ENCODE peak calls at places on chromosome 3, in eight cellular contexts. One of them, this sample, is unnamed.

GRCh38 chr3:66729685-66730393 is 229.0 kb upstream of the LRIG1 start:
- DNase-seq in A549: no peak
- DNase-seq in kidney: no peak
- DNase-seq in HFF-Myc: no peak
- DNase-seq in psoas muscle: no peak
- DNase-seq in epithelial cell of esophagus: no peak
- DNase-seq in tibial artery: no peak
- DNase-seq in OCI-LY7: no peak
- DNase-seq in this sample: no peak

GRCh38 chr3:172519740-172520139 is 3.5 kb downstream of the TNFSF10 start:
- DNase-seq in A549: no peak
- DNase-seq in kidney: no peak
- DNase-seq in HFF-Myc: no peak
- DNase-seq in psoas muscle: no peak
- DNase-seq in epithelial cell of esophagus: peak
- DNase-seq in tibial artery: no peak
- DNase-seq in OCI-LY7: no peak
- DNase-seq in this sample: no peak

GRCh38 chr3:54433846-54434245 is 311.5 kb downstream of the CACNA2D3 start:
- DNase-seq in A549: peak
- DNase-seq in kidney: no peak
- DNase-seq in HFF-Myc: no peak
- DNase-seq in psoas muscle: no peak
- DNase-seq in epithelial cell of esophagus: no peak
- DNase-seq in tibial artery: no peak
- DNase-seq in OCI-LY7: no peak
- DNase-seq in this sample: no peak

GRCh38 chr3:153166206-153166605 is 4.2 kb downstream of the RAP2B start:
- DNase-seq in A549: no peak
- DNase-seq in kidney: no peak
- DNase-seq in HFF-Myc: no peak
- DNase-seq in psoas muscle: no peak
- DNase-seq in epithelial cell of esophagus: peak
- DNase-seq in tibial artery: no peak
- DNase-seq in OCI-LY7: no peak
- DNase-seq in this sample: no peak

GRCh38 chr3:17195192-17195611 is 310.4 kb downstream of the PLCL2 start:
- DNase-seq in A549: no peak
- DNase-seq in kidney: no peak
- DNase-seq in HFF-Myc: no peak
- DNase-seq in psoas muscle: no peak
- DNase-seq in epithelial cell of esophagus: no peak
- DNase-seq in tibial artery: no peak
- DNase-seq in OCI-LY7: peak
- DNase-seq in this sample: no peak

GRCh38 chr3:173221010-173221409 is 80.0 kb upstream of the SPATA16 start:
- DNase-seq in A549: peak
- DNase-seq in kidney: no peak
- DNase-seq in HFF-Myc: peak
- DNase-seq in psoas muscle: no peak
- DNase-seq in epithelial cell of esophagus: peak
- DNase-seq in tibial artery: no peak
- DNase-seq in OCI-LY7: peak
- DNase-seq in this sample: no peak

GRCh38 chr3:49750056-49750455 is 26.3 kb upstream of the GMPPB start:
- DNase-seq in A549: no peak
- DNase-seq in kidney: no peak
- DNase-seq in HFF-Myc: no peak
- DNase-seq in psoas muscle: no peak
- DNase-seq in epithelial cell of esophagus: no peak
- DNase-seq in tibial artery: no peak
- DNase-seq in OCI-LY7: no peak
- DNase-seq in this sample: no peak

GRCh38 chr3:60281970-60282369 is 969.3 kb downstream of the FHIT start:
- DNase-seq in A549: no peak
- DNase-seq in kidney: no peak
- DNase-seq in HFF-Myc: no peak
- DNase-seq in psoas muscle: no peak
- DNase-seq in epithelial cell of esophagus: no peak
- DNase-seq in tibial artery: no peak
- DNase-seq in OCI-LY7: no peak
- DNase-seq in this sample: no peak

GRCh38 chr3:9361691-9362388 is 1.0 kb upstream of the THUMPD3 start:
- DNase-seq in A549: no peak
- DNase-seq in kidney: no peak
- DNase-seq in HFF-Myc: no peak
- DNase-seq in psoas muscle: no peak
- DNase-seq in epithelial cell of esophagus: no peak
- DNase-seq in tibial artery: no peak
- DNase-seq in OCI-LY7: no peak
- DNase-seq in this sample: no peak

GRCh38 chr3:134376385-134376765 is 2.1 kb upstream of the AMOTL2 start:
- DNase-seq in A549: no peak
- DNase-seq in kidney: peak
- DNase-seq in HFF-Myc: no peak
- DNase-seq in psoas muscle: no peak
- DNase-seq in epithelial cell of esophagus: no peak
- DNase-seq in tibial artery: peak
- DNase-seq in OCI-LY7: no peak
- DNase-seq in this sample: peak

GRCh38 chr3:188749010-188749617 is 422.7 kb upstream of the TPRG1 start:
- DNase-seq in A549: peak
- DNase-seq in kidney: no peak
- DNase-seq in HFF-Myc: no peak
- DNase-seq in psoas muscle: no peak
- DNase-seq in epithelial cell of esophagus: peak
- DNase-seq in tibial artery: no peak
- DNase-seq in OCI-LY7: peak
- DNase-seq in this sample: no peak

GRCh38 chr3:191696356-191696755 is 235.4 kb downstream of the PYDC2 start:
- DNase-seq in A549: no peak
- DNase-seq in kidney: no peak
- DNase-seq in HFF-Myc: no peak
- DNase-seq in psoas muscle: no peak
- DNase-seq in epithelial cell of esophagus: no peak
- DNase-seq in tibial artery: no peak
- DNase-seq in OCI-LY7: no peak
- DNase-seq in this sample: no peak

GRCh38 chr3:176767385-176767784 is 429.9 kb downstream of the TBL1XR1 start:
- DNase-seq in A549: peak
- DNase-seq in kidney: no peak
- DNase-seq in HFF-Myc: no peak
- DNase-seq in psoas muscle: no peak
- DNase-seq in epithelial cell of esophagus: peak
- DNase-seq in tibial artery: peak
- DNase-seq in OCI-LY7: no peak
- DNase-seq in this sample: no peak

GRCh38 chr3:57354768-57355167 is 62.3 kb upstream of the ASB14 start:
- DNase-seq in A549: no peak
- DNase-seq in kidney: no peak
- DNase-seq in HFF-Myc: no peak
- DNase-seq in psoas muscle: no peak
- DNase-seq in epithelial cell of esophagus: no peak
- DNase-seq in tibial artery: no peak
- DNase-seq in OCI-LY7: no peak
- DNase-seq in this sample: no peak

GRCh38 chr3:179929091-179929529 is 107.6 kb downstream of the PEX5L start:
- DNase-seq in A549: peak
- DNase-seq in kidney: no peak
- DNase-seq in HFF-Myc: peak
- DNase-seq in psoas muscle: peak
- DNase-seq in epithelial cell of esophagus: peak
- DNase-seq in tibial artery: peak
- DNase-seq in OCI-LY7: peak
- DNase-seq in this sample: no peak

GRCh38 chr3:59235221-59236012 is 185.6 kb upstream of the CFAP20DC start:
- DNase-seq in A549: no peak
- DNase-seq in kidney: no peak
- DNase-seq in HFF-Myc: no peak
- DNase-seq in psoas muscle: no peak
- DNase-seq in epithelial cell of esophagus: no peak
- DNase-seq in tibial artery: no peak
- DNase-seq in OCI-LY7: no peak
- DNase-seq in this sample: no peak

GRCh38 chr3:4271834-4272233 is 31.3 kb upstream of the SETMAR start:
- DNase-seq in A549: peak
- DNase-seq in kidney: no peak
- DNase-seq in HFF-Myc: peak
- DNase-seq in psoas muscle: no peak
- DNase-seq in epithelial cell of esophagus: peak
- DNase-seq in tibial artery: no peak
- DNase-seq in OCI-LY7: peak
- DNase-seq in this sample: no peak

GRCh38 chr3:58059349-58060321 is 51.4 kb downstream of the FLNB start:
- DNase-seq in A549: peak
- DNase-seq in kidney: peak
- DNase-seq in HFF-Myc: no peak
- DNase-seq in psoas muscle: no peak
- DNase-seq in epithelial cell of esophagus: no peak
- DNase-seq in tibial artery: no peak
- DNase-seq in OCI-LY7: no peak
- DNase-seq in this sample: peak

GRCh38 chr3:111285691-111286090 is 214.1 kb downstream of the NECTIN3 start:
- DNase-seq in A549: no peak
- DNase-seq in kidney: no peak
- DNase-seq in HFF-Myc: no peak
- DNase-seq in psoas muscle: no peak
- DNase-seq in epithelial cell of esophagus: no peak
- DNase-seq in tibial artery: no peak
- DNase-seq in OCI-LY7: no peak
- DNase-seq in this sample: no peak

GRCh38 chr3:183488343-183488742 is 59.9 kb upstream of the MCF2L2 start:
- DNase-seq in A549: no peak
- DNase-seq in kidney: no peak
- DNase-seq in HFF-Myc: no peak
- DNase-seq in psoas muscle: no peak
- DNase-seq in epithelial cell of esophagus: no peak
- DNase-seq in tibial artery: no peak
- DNase-seq in OCI-LY7: no peak
- DNase-seq in this sample: peak

GRCh38 chr3:33577588-33577987 is 137.4 kb upstream of the UBP1 start:
- DNase-seq in A549: no peak
- DNase-seq in kidney: no peak
- DNase-seq in HFF-Myc: no peak
- DNase-seq in psoas muscle: no peak
- DNase-seq in epithelial cell of esophagus: no peak
- DNase-seq in tibial artery: no peak
- DNase-seq in OCI-LY7: no peak
- DNase-seq in this sample: no peak
- H3K4me3 ChIP-seq in A549: no peak
- H3K4me3 ChIP-seq in kidney: no peak
- H3K4me3 ChIP-seq in HFF-Myc: no peak
- H3K4me3 ChIP-seq in psoas muscle: no peak
- H3K4me3 ChIP-seq in epithelial cell of esophagus: no peak
- H3K4me3 ChIP-seq in tibial artery: no peak
- H3K4me3 ChIP-seq in OCI-LY7: no peak
- H3K4me3 ChIP-seq in this sample: no peak

DNA sequence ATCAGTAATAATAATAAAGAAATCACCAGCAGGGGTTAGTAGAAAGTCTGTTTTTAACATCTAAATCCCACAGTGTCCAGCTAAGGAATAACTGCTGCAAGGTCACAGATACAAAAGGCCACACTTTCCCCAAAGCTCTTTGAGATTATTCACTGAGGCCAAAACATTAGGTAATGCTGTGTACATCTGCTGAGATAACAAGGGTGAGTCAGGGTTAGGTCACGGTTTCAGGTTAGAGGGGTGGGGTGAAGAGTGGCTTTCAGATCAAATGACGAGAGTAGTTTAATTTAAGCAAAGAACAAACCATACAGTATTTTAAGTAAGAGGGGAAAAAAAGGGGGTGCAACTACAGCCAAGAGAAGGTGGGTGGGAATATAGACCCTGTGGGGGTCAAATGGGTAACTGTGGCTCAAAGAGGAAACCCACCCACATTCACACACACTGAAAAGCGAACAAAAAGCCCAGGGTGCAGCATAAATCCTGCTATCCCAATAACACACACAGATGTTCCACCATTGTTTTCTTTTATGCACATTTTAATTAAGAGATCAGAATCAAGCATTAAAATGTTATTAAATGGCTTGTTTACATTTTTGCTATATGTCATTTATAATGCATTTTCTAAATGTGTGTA is 412.9 kb downstream of the TIGIT start:
- DNase-seq in A549: peak
- DNase-seq in kidney: no peak
- DNase-seq in HFF-Myc: peak
- DNase-seq in psoas muscle: no peak
- DNase-seq in epithelial cell of esophagus: peak
- DNase-seq in tibial artery: no peak
- DNase-seq in OCI-LY7: no peak
- DNase-seq in this sample: no peak
- H3K4me3 ChIP-seq in A549: no peak
- H3K4me3 ChIP-seq in kidney: no peak
- H3K4me3 ChIP-seq in HFF-Myc: no peak
- H3K4me3 ChIP-seq in psoas muscle: no peak
- H3K4me3 ChIP-seq in epithelial cell of esophagus: no peak
- H3K4me3 ChIP-seq in tibial artery: no peak
- H3K4me3 ChIP-seq in OCI-LY7: no peak
- H3K4me3 ChIP-seq in this sample: no peak

DNA sequence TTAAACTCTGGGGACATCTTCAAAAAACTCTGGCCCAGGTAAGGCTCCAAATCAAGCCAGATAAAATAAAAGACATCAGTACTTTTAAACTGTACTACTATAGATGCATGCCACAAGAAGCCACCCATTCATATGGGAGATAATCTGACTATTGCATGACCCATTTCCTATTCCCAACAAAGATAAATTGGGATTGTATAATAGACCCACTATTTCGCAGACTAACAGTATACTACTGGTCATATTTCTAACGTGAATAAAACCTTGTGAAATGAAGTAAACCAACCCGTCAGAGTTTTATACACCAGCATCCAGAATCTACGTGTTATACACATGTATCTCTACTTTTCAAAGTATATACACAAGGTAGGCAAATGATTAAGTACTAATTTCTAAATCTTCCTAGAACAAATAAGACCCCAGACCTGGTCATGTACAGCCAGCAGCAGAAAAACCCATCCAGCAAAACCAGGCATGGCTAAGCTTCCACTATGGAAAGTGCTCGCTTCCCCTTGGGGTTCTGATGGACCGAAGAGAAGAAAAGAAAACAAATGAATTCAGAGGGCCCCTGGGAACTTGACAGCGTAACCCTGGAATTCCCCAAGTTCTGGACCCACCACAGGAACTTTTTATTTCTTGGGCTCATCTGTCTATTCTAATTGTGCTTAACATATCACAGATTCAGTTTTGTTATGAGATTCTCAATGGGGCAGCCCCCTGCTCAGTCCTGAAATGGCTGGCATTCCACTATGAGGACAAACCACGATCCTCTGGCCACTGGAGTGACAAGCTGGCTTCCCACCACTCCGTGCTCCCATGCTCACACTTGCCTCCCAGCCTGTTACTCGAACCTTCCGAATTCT is 69.1 kb downstream of the MB21D2 start:
- DNase-seq in A549: no peak
- DNase-seq in kidney: no peak
- DNase-seq in HFF-Myc: no peak
- DNase-seq in psoas muscle: no peak
- DNase-seq in epithelial cell of esophagus: no peak
- DNase-seq in tibial artery: no peak
- DNase-seq in OCI-LY7: no peak
- DNase-seq in this sample: no peak
- H3K4me3 ChIP-seq in A549: no peak
- H3K4me3 ChIP-seq in kidney: no peak
- H3K4me3 ChIP-seq in HFF-Myc: no peak
- H3K4me3 ChIP-seq in psoas muscle: no peak
- H3K4me3 ChIP-seq in epithelial cell of esophagus: no peak
- H3K4me3 ChIP-seq in tibial artery: no peak
- H3K4me3 ChIP-seq in OCI-LY7: no peak
- H3K4me3 ChIP-seq in this sample: no peak

GRCh38 chr3:14602006-14602803 is 49.4 kb upstream of the CCDC174 start:
- DNase-seq in A549: peak
- DNase-seq in kidney: no peak
- DNase-seq in HFF-Myc: no peak
- DNase-seq in psoas muscle: no peak
- DNase-seq in epithelial cell of esophagus: no peak
- DNase-seq in tibial artery: no peak
- DNase-seq in OCI-LY7: no peak
- DNase-seq in this sample: no peak
- H3K4me3 ChIP-seq in A549: peak
- H3K4me3 ChIP-seq in kidney: no peak
- H3K4me3 ChIP-seq in HFF-Myc: no peak
- H3K4me3 ChIP-seq in psoas muscle: peak
- H3K4me3 ChIP-seq in epithelial cell of esophagus: peak
- H3K4me3 ChIP-seq in tibial artery: no peak
- H3K4me3 ChIP-seq in OCI-LY7: no peak
- H3K4me3 ChIP-seq in this sample: peak

This sample was measured in suprapubic skin.